ENCODE peak calls at places on chromosomes 2 and 18, in eight cellular contexts. U, V, D, H, P, N, E and O are unnamed samples.

GRCh38 chr18:46793565-46793964 is 36.7 kb upstream of the ST8SIA5 start:
- DNase-seq in U (no peak), V (no peak), D (no peak), H (no peak), P (no peak), N (no peak), E (no peak), O (no peak)

GRCh38 chr2:42098571-42099430 is 51.0 kb downstream of the PKDCC start:
- DNase-seq in U (no peak), V (no peak), D (peak), H (no peak), P (no peak), N (no peak), E (peak), O (no peak)

GRCh38 chr2:47048801-47049480 is 106.2 kb downstream of the STPG4 start:
- DNase-seq in U (peak), V (no peak), D (no peak), H (no peak), P (no peak), N (no peak), E (no peak), O (no peak)

GRCh38 chr2:196459539-196459938 is 180.0 kb upstream of the CCDC150 start:
- DNase-seq in U (peak), V (no peak), D (peak), H (no peak), P (no peak), N (no peak), E (peak), O (no peak)

GRCh38 chr18:12307251-12307736 is 747 bp upstream of the TUBB6 start:
- DNase-seq in U (no peak), V (peak), D (peak), H (no peak), P (no peak), N (peak), E (peak), O (peak)

GRCh38 chr2:156852210-156852609 is 405.3 kb upstream of the GALNT5 start:
- DNase-seq in U (no peak), V (no peak), D (no peak), H (no peak), P (no peak), N (no peak), E (no peak), O (no peak)

GRCh38 chr2:46200100-46200690 is 97.0 kb upstream of the EPAS1 start:
- DNase-seq in U (no peak), V (no peak), D (peak), H (no peak), P (no peak), N (no peak), E (peak), O (no peak)

GRCh38 chr2:173353556-173353955 is 1.1 kb upstream of the CDCA7 start:
- DNase-seq in U (no peak), V (no peak), D (no peak), H (no peak), P (no peak), N (no peak), E (no peak), O (no peak)

GRCh38 chr2:16666453-16666801 is 793 bp upstream of the CYRIA start:
- DNase-seq in U (no peak), V (no peak), D (peak), H (no peak), P (no peak), N (no peak), E (peak), O (no peak)

GRCh38 chr2:143263045-143263625 is 133.9 kb downstream of the ARHGAP15 start:
- DNase-seq in U (no peak), V (no peak), D (no peak), H (no peak), P (no peak), N (no peak), E (no peak), O (no peak)

GRCh38 chr2:230319211-230319862 is 7.7 kb upstream of the SP140L start:
- DNase-seq in U (no peak), V (no peak), D (no peak), H (no peak), P (no peak), N (no peak), E (no peak), O (no peak)

GRCh38 chr2:67216103-67216502 is 181.0 kb upstream of the ETAA1 start:
- DNase-seq in U (no peak), V (no peak), D (no peak), H (no peak), P (no peak), N (no peak), E (no peak), O (no peak)

GRCh38 chr2:224083631-224084030 is 44.5 kb upstream of the SERPINE2 start:
- DNase-seq in U (no peak), V (no peak), D (no peak), H (no peak), P (no peak), N (no peak), E (no peak), O (no peak)

GRCh38 chr2:54855434-54855833 is 132.0 kb downstream of the EML6 start:
- DNase-seq in U (no peak), V (no peak), D (no peak), H (no peak), P (no peak), N (no peak), E (no peak), O (no peak)

GRCh38 chr2:85385746-85386145 is 24.4 kb downstream of the CAPG start:
- DNase-seq in U (no peak), V (no peak), D (no peak), H (no peak), P (no peak), N (no peak), E (no peak), O (no peak)

GRCh38 chr2:131140581-131140980 is 35.4 kb downstream of the PLEKHB2 start:
- DNase-seq in U (no peak), V (no peak), D (no peak), H (no peak), P (no peak), N (no peak), E (no peak), O (no peak)

GRCh38 chr2:191626497-191627151 is 51.3 kb upstream of the NABP1 start:
- DNase-seq in U (no peak), V (no peak), D (peak), H (no peak), P (no peak), N (no peak), E (peak), O (no peak)

GRCh38 chr2:10305715-10306114 is 3.0 kb downstream of the HPCAL1 start:
- DNase-seq in U (no peak), V (no peak), D (no peak), H (no peak), P (no peak), N (no peak), E (no peak), O (peak)

GRCh38 chr2:208978966-208979365 is 444.9 kb upstream of the MAP2 start:
- DNase-seq in U (no peak), V (no peak), D (no peak), H (no peak), P (no peak), N (no peak), E (no peak), O (no peak)

GRCh38 chr2:201259216-201259615 is 1.1 kb upstream of the CASP8 start:
- DNase-seq in U (no peak), V (no peak), D (no peak), H (no peak), P (no peak), N (no peak), E (peak), O (no peak)

GRCh38 chr2:53432921-53433320 is 334.7 kb upstream of the CHAC2 start:
- DNase-seq in U (no peak), V (no peak), D (no peak), H (no peak), P (no peak), N (no peak), E (no peak), O (no peak)

GRCh38 chr18:39913790-39914366 is 2041.2 kb upstream of the PIK3C3 start:
- DNase-seq in U (no peak), V (no peak), D (no peak), H (no peak), P (no peak), N (no peak), E (no peak), O (no peak)

GRCh38 chr2:180190851-180191250 is 183.8 kb upstream of the CWC22 start:
- DNase-seq in U (no peak), V (no peak), D (no peak), H (no peak), P (no peak), N (no peak), E (no peak), O (no peak)

GRCh38 chr18:49894827-49895226 is 81.5 kb upstream of the ACAA2 start:
- DNase-seq in U (no peak), V (no peak), D (no peak), H (no peak), P (no peak), N (no peak), E (no peak), O (no peak)

GRCh38 chr18:77299706-77300105 is 50.1 kb downstream of the GALR1 start:
- DNase-seq in U (no peak), V (no peak), D (no peak), H (no peak), P (no peak), N (no peak), E (no peak), O (no peak)

GRCh38 chr18:36411745-36412168 is 114.2 kb downstream of the FHOD3 start:
- DNase-seq in U (peak), V (no peak), D (peak), H (no peak), P (peak), N (no peak), E (peak), O (peak)

GRCh38 chr2:9885036-9885684 is 41.9 kb downstream of the TAF1B start:
- DNase-seq in U (no peak), V (no peak), D (peak), H (no peak), P (no peak), N (no peak), E (no peak), O (no peak)

GRCh38 chr2:171244466-171244969 is 83.8 kb upstream of the TLK1 start:
- DNase-seq in U (no peak), V (no peak), D (peak), H (peak), P (no peak), N (no peak), E (peak), O (no peak)

GRCh38 chr2:84971799-84972790 is 1.1 kb downstream of the KCMF1 start:
- DNase-seq in U (no peak), V (peak), D (peak), H (no peak), P (no peak), N (no peak), E (peak), O (peak)

GRCh38 chr2:54318810-54319209 is 62.8 kb upstream of the TSPYL6 start:
- DNase-seq in U (no peak), V (no peak), D (no peak), H (no peak), P (no peak), N (no peak), E (no peak), O (no peak)

GRCh38 chr2:36753706-36754221 is 57.3 kb downstream of the VIT start:
- DNase-seq in U (no peak), V (no peak), D (no peak), H (no peak), P (no peak), N (no peak), E (peak), O (no peak)

GRCh38 chr2:101474752-101475384 is at the start of gene RFX8:
- DNase-seq in U (no peak), V (peak), D (peak), H (peak), P (no peak), N (peak), E (peak), O (no peak)

GRCh38 chr2:233976087-233976486 is 58.9 kb downstream of the TRPM8 start:
- DNase-seq in U (no peak), V (no peak), D (no peak), H (no peak), P (no peak), N (no peak), E (no peak), O (no peak)

GRCh38 chr2:9139491-9140443 is 66.8 kb upstream of the ASAP2 start:
- DNase-seq in U (peak), V (peak), D (peak), H (no peak), P (peak), N (peak), E (peak), O (peak)

GRCh38 chr2:189466656-189467055 is 25.4 kb downstream of the WDR75 start:
- DNase-seq in U (peak), V (no peak), D (peak), H (peak), P (no peak), N (no peak), E (peak), O (no peak)

GRCh38 chr2:98909381-98910211 is 26.4 kb downstream of the CRACDL start:
- DNase-seq in U (no peak), V (peak), D (peak), H (peak), P (no peak), N (no peak), E (peak), O (peak)

GRCh38 chr2:200330351-200331120 is 24.0 kb downstream of the SPATS2L start:
- DNase-seq in U (no peak), V (no peak), D (no peak), H (no peak), P (no peak), N (no peak), E (no peak), O (no peak)

GRCh38 chr2:118251427-118251826 is 163.2 kb downstream of the INSIG2 start:
- DNase-seq in U (no peak), V (no peak), D (no peak), H (no peak), P (no peak), N (no peak), E (no peak), O (no peak)
- TF ChIP-seq CTCF in U (no peak), V (no peak), D (no peak), H (no peak), P (no peak), N (no peak), E (no peak), O (no peak)

GRCh38 chr2:120519469-120519868 is 173.5 kb downstream of the INHBB start:
- DNase-seq in U (no peak), V (no peak), D (no peak), H (no peak), P (no peak), N (no peak), E (no peak), O (no peak)
- TF ChIP-seq CTCF in U (no peak), V (no peak), D (no peak), H (no peak), P (no peak), N (no peak), E (no peak), O (no peak)

GRCh38 chr2:149743842-149744468 is 156.4 kb upstream of the MMADHC start:
- DNase-seq in U (no peak), V (no peak), D (peak), H (peak), P (no peak), N (no peak), E (peak), O (no peak)
- TF ChIP-seq CTCF in U (no peak), V (no peak), D (peak), H (peak), P (no peak), N (no peak), E (peak), O (no peak)

DNA sequence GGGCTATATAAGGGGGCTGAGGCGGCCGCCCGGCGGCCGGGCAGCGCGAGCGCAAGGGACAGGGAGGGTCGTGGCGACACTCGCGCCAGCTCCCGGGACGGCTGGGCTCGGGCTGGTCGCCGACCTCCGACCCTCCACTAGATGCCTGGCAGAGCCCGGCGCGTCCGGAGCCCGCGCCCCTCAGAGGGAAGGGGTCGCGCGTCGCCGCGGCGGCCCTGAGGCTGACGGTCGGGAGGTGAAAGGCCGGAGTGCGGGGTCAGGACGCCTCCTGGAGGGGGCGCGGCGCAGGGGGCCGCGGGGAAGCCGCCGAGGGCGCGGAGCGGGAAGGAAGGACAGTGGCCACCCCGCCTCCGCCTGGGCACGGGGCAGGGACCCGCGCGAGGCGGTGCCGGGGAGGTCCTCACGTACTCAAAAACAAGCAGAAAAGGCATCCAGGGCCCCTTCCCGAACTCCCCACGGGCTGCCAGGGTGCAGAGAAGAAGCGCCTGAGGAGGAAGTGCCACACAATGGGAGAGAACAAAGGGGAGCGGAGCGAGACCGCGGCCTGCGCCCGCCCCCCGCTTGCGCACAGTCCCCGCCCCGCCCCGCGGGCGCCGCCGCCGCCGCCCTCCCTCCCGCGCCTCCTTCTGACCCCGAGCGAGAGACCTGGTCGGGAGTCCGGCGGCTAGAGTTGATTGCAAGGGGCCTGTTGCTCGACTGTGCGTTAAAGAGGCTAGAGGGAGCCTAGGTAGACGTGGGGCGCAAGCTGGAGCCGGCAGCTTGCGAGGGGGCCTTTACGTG is 791 bp upstream of the KLF7 start:
- DNase-seq in U (peak), V (peak), D (peak), H (no peak), P (no peak), N (peak), E (peak), O (peak)
- TF ChIP-seq CTCF in U (no peak), V (peak), D (no peak), H (no peak), P (no peak), N (peak), E (peak), O (peak)

GRCh38 chr2:74142340-74142739 is 5.4 kb downstream of the BOLA3 start:
- DNase-seq in U (peak), V (no peak), D (no peak), H (no peak), P (no peak), N (no peak), E (no peak), O (no peak)
- TF ChIP-seq CTCF in U (peak), V (no peak), D (peak), H (peak), P (peak), N (no peak), E (no peak), O (peak)